ENCODE peak calls at places on chromosomes 3 and 15, in nine cellular contexts. L is Right ventricle myocardium inferior, B is EL, Y is NCI-H226, W is fibroblast of gingiva, M is AG09309, E is OCI-LY7, N is HS-5, P is globus pallidus. I is an unnamed sample.

GRCh38 chr3:197907196-197907595 is 42.8 kb upstream of the RPL35A start:
- DNase-seq in L (no peak), B (peak; percentile 16), Y (no peak), W (no peak), M (no peak), E (no peak), N (no peak), P (no peak), I (no peak)

GRCh38 chr3:52313774-52314188 is 2.3 kb upstream of the DNAH1 start:
- DNase-seq in L (peak; percentile 58), B (peak; percentile 39), Y (peak; percentile 23), W (peak; percentile 25), M (no peak), E (peak; percentile 68), N (no peak), P (no peak), I (no peak)

GRCh38 chr3:38541800-38542199 is 45.7 kb downstream of the EXOG start:
- DNase-seq in L (no peak), B (no peak), Y (no peak), W (no peak), M (no peak), E (no peak), N (no peak), P (no peak), I (peak; percentile 61)

GRCh38 chr3:9021610-9022009 is 58.3 kb upstream of the RAD18 start:
- DNase-seq in L (no peak), B (no peak), Y (no peak), W (no peak), M (no peak), E (no peak), N (no peak), P (no peak), I (no peak)

GRCh38 chr3:55963611-55964010 is 476.5 kb upstream of the WNT5A start:
- DNase-seq in L (no peak), B (no peak), Y (no peak), W (no peak), M (no peak), E (no peak), N (no peak), P (no peak), I (no peak)

GRCh38 chr15:29364429-29365078 is 94.9 kb upstream of the NSMCE3 start:
- DNase-seq in L (no peak), B (peak; percentile 69), Y (peak; percentile 73), W (no peak), M (peak; percentile 32), E (no peak), N (peak; percentile 60), P (no peak), I (no peak)

GRCh38 chr3:61612211-61612995 is 51.0 kb downstream of the PTPRG start:
- DNase-seq in L (no peak), B (peak; percentile 72), Y (peak; percentile 52), W (peak; percentile 55), M (no peak), E (no peak), N (no peak), P (no peak), I (no peak)

GRCh38 chr15:60760646-60761504 is 281.9 kb upstream of the ICE2 start:
- DNase-seq in L (no peak), B (peak; percentile 67), Y (peak; percentile 35), W (no peak), M (peak; percentile 4), E (no peak), N (peak; percentile 45), P (no peak), I (no peak)

GRCh38 chr15:63553388-63553791 is 43.8 kb upstream of the FBXL22 start:
- DNase-seq in L (no peak), B (peak; percentile 90), Y (peak; percentile 98), W (peak; percentile 91), M (peak; percentile 92), E (no peak), N (peak; percentile 55), P (peak; percentile 25), I (no peak)

GRCh38 chr15:60179786-60180391 is 175.8 kb downstream of the FOXB1 start:
- DNase-seq in L (no peak), B (peak; percentile 47), Y (no peak), W (peak; percentile 39), M (peak; percentile 28), E (peak; percentile 51), N (peak; percentile 6), P (peak; percentile 49), I (no peak)

GRCh38 chr3:171329759-171330158 is 130.4 kb downstream of the TNIK start:
- DNase-seq in L (no peak), B (no peak), Y (no peak), W (no peak), M (no peak), E (no peak), N (no peak), P (no peak), I (no peak)

GRCh38 chr3:71722693-71723092 is 2.5 kb downstream of the EIF4E3 start:
- DNase-seq in L (no peak), B (no peak), Y (no peak), W (no peak), M (no peak), E (no peak), N (no peak), P (no peak), I (no peak)

GRCh38 chr15:77148191-77148590 is 77.3 kb upstream of the TSPAN3 start:
- DNase-seq in L (no peak), B (no peak), Y (no peak), W (no peak), M (no peak), E (no peak), N (no peak), P (no peak), I (no peak)

GRCh38 chr15:78004919-78005634 is 72.4 kb downstream of the TBC1D2B start:
- DNase-seq in L (peak; percentile 86), B (peak; percentile 85), Y (peak; percentile 96), W (peak; percentile 90), M (peak; percentile 68), E (no peak), N (no peak), P (peak; percentile 86), I (peak; percentile 86)

GRCh38 chr15:75573001-75573400 is 6.1 kb downstream of the PTPN9 start:
- DNase-seq in L (no peak), B (peak; percentile 74), Y (peak; percentile 73), W (peak; percentile 40), M (peak; percentile 31), E (no peak), N (no peak), P (no peak), I (no peak)

GRCh38 chr15:93312891-93313486 is 224.0 kb upstream of the RGMA start:
- DNase-seq in L (no peak), B (no peak), Y (no peak), W (no peak), M (no peak), E (no peak), N (no peak), P (peak; percentile 83), I (no peak)

GRCh38 chr15:39183177-39183881 is 397.6 kb upstream of the THBS1 start:
- DNase-seq in L (no peak), B (no peak), Y (no peak), W (peak; percentile 22), M (no peak), E (no peak), N (no peak), P (no peak), I (no peak)

GRCh38 chr3:186090884-186091283 is 18.0 kb downstream of the ETV5 start:
- DNase-seq in L (no peak), B (no peak), Y (no peak), W (no peak), M (no peak), E (no peak), N (no peak), P (no peak), I (no peak)

GRCh38 chr3:169607909-169608308 is 55.6 kb downstream of the MECOM start:
- DNase-seq in L (no peak), B (no peak), Y (no peak), W (no peak), M (no peak), E (no peak), N (no peak), P (no peak), I (no peak)

GRCh38 chr15:40118473-40118872 is 9.8 kb upstream of the BMF start:
- DNase-seq in L (no peak), B (no peak), Y (peak; percentile 70), W (no peak), M (no peak), E (no peak), N (no peak), P (no peak), I (no peak)